ENCODE peak calls at places on chromosomes 11 and 22, in four cellular contexts. Z is IMR-90, Q is H9, R is H1. G is an unnamed sample.

GRCh38 chr11:78200553-78200952 is 11.8 kb downstream of the USP35 start:
- DNase-seq in Q (no peak), R (no peak), Z (no peak), G (no peak)

GRCh38 chr22:27174970-27175369 is 517.6 kb downstream of the MIAT start:
- DNase-seq in R (no peak), Z (no peak), Q (no peak), G (no peak)

GRCh38 chr11:67628710-67629385 is 889 bp downstream of the NUDT8 start:
- DNase-seq in Q (no peak), R (no peak), Z (no peak), G (peak; percentile 65)

GRCh38 chr22:33726294-33726711 is 194.0 kb downstream of the LARGE1 start:
- DNase-seq in Z (peak; percentile 85), R (no peak), Q (no peak), G (no peak)

GRCh38 chr22:32836286-32836859 is 34.9 kb downstream of the TIMP3 start:
- DNase-seq in Z (peak; percentile 22), R (no peak), Q (no peak), G (peak; percentile 36)

GRCh38 chr11:72702842-72703241 is 28.6 kb upstream of the PDE2A start:
- DNase-seq in R (no peak), Z (no peak), Q (no peak), G (no peak)

GRCh38 chr11:70048279-70049024 is 29.7 kb upstream of the ANO1 start:
- DNase-seq in Q (peak; percentile 56), Z (no peak), R (peak; percentile 69), G (peak; percentile 45)

GRCh38 chr11:45145083-45145420 is 1.4 kb upstream of the PRDM11 start:
- DNase-seq in Q (no peak), R (peak; percentile 32), Z (no peak), G (no peak)

GRCh38 chr22:17205432-17205831 is 13.8 kb downstream of the ADA2 start:
- DNase-seq in Z (no peak), Q (no peak), R (no peak), G (no peak)

GRCh38 chr22:44848296-44848741 is 95.9 kb downstream of the ARHGAP8 start:
- DNase-seq in Z (peak; percentile 6), R (no peak), Q (no peak), G (no peak)

GRCh38 chr11:14969922-14970323 is 2.2 kb downstream of the CALCA start:
- DNase-seq in R (peak; percentile 95), Q (peak; percentile 92), Z (peak; percentile 7), G (peak; percentile 83)

GRCh38 chr11:69377953-69378302 is 84.0 kb downstream of the MYEOV start:
- DNase-seq in Q (no peak), R (no peak), Z (no peak), G (no peak)

GRCh38 chr11:70063555-70063954 is 14.6 kb upstream of the ANO1 start:
- DNase-seq in R (no peak), Q (no peak), Z (no peak), G (no peak)

GRCh38 chr11:114524122-114524521 is 35.6 kb downstream of the NXPE1 start:
- DNase-seq in Z (no peak), R (no peak), Q (no peak), G (no peak)

GRCh38 chr11:77107950-77108349 is 5.3 kb downstream of the OMP start:
- DNase-seq in Z (peak; percentile 95), R (no peak), Q (no peak), G (no peak)

GRCh38 chr11:130512662-130513061 is 64.2 kb downstream of the ADAMTS15 start:
- DNase-seq in Z (no peak), R (peak; percentile 28), Q (no peak), G (no peak)

GRCh38 chr11:39570526-39570925 is 1888.9 kb downstream of the LRRC4C start:
- DNase-seq in Z (no peak), Q (no peak), R (no peak), G (no peak)

GRCh38 chr11:118609380-118610219 is 2.2 kb downstream of the PHLDB1 start:
- DNase-seq in Z (peak; percentile 34), Q (no peak), R (peak; percentile 75), G (peak; percentile 26)

GRCh38 chr11:27293500-27294417 is 69.3 kb downstream of the CCDC34 start:
- DNase-seq in Z (peak; percentile 68), Q (no peak), R (no peak), G (peak; percentile 33)

GRCh38 chr22:24155597-24156145 is 25.6 kb upstream of the SUSD2 start:
- DNase-seq in Z (peak; percentile 65), R (peak; percentile 80), Q (peak; percentile 55), G (peak; percentile 52)

GRCh38 chr11:911031-911889 is 650 bp upstream of the CHID1 start:
- DNase-seq in Q (peak; percentile 60), R (no peak), Z (peak; percentile 64), G (peak; percentile 63)

GRCh38 chr22:17873804-17874203 is 99.5 kb upstream of the BID start:
- DNase-seq in R (no peak), Q (no peak), Z (no peak), G (no peak)

GRCh38 chr11:128900468-128900867 is 9.3 kb downstream of the KCNJ5 start:
- DNase-seq in Q (no peak), Z (no peak), R (no peak), G (no peak)

GRCh38 chr22:29030016-29030617 is 31.5 kb downstream of the C22orf31 start:
- DNase-seq in Z (no peak), Q (no peak), R (no peak), G (peak; percentile 91)

GRCh38 chr22:49929553-49929979 is 11.1 kb downstream of the CRELD2 start:
- DNase-seq in R (peak; percentile 94), Q (peak; percentile 74), Z (no peak), G (no peak)

GRCh38 chr22:30398685-30399680 is 2.2 kb downstream of the SEC14L2 start:
- DNase-seq in R (no peak), Q (no peak), Z (no peak), G (no peak)

GRCh38 chr11:13046626-13047570 is 37.8 kb downstream of the RASSF10 start:
- DNase-seq in R (no peak), Z (no peak), Q (no peak), G (no peak)

GRCh38 chr22:17998913-17999312 is 25.4 kb downstream of the MICAL3 start:
- DNase-seq in Q (no peak), R (no peak), Z (no peak), G (no peak)

GRCh38 chr22:39311592-39312400 is 7.6 kb downstream of the RPL3 start:
- DNase-seq in Q (peak; percentile 72), Z (no peak), R (peak; percentile 76), G (peak; percentile 48)

GRCh38 chr22:29369460-29369859 is 18.9 kb downstream of the AP1B1 start:
- DNase-seq in R (peak; percentile 55), Z (peak; percentile 76), Q (peak; percentile 72), G (peak; percentile 89)

GRCh38 chr11:110971110-110971509 is 258.9 kb upstream of the ARHGAP20 start:
- DNase-seq in Q (no peak), R (no peak), Z (peak; percentile 69), G (no peak)

GRCh38 chr11:17563248-17563647 is 16.2 kb downstream of the OTOG start:
- DNase-seq in Q (peak; percentile 56), R (no peak), Z (no peak), G (peak; percentile 75)

GRCh38 chr11:29231991-29232390 is 784.8 kb downstream of the KCNA4 start:
- DNase-seq in R (no peak), Z (peak; percentile 43), Q (no peak), G (no peak)

GRCh38 chr11:57979532-57980079 is 44.1 kb upstream of the OR9Q1 start:
- DNase-seq in Z (no peak), Q (no peak), R (no peak), G (no peak)

GRCh38 chr11:134034496-134035381 is 34.1 kb upstream of the JAM3 start:
- DNase-seq in Z (no peak), Q (no peak), R (no peak), G (no peak)

DNA sequence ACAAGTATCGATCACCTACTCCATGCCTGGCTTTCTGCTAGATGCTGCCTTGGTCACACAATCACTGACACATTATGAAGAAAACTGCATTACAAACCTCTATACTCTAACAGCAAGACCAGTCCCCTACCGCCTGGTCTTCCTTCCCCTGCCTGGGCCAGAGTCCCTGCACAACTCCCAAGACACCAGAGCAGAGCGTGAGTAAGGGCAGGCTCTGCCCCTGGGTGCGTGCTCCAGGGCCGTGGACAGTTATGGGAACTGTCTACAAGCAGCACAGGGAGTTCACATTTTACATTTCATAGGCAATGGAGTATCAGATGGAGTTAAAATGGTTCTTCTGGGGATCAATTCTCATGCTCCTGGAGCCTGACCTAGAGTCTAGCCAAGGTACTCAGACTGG is 6.5 kb downstream of the FZD4 start:
- DNase-seq in Q (no peak), Z (no peak), R (no peak), G (no peak)
- H3K56ac ChIP-seq in Q (no peak overlapping the region), Z (no peak overlapping the region), R (no peak overlapping the region), G (no peak overlapping the region)

DNA sequence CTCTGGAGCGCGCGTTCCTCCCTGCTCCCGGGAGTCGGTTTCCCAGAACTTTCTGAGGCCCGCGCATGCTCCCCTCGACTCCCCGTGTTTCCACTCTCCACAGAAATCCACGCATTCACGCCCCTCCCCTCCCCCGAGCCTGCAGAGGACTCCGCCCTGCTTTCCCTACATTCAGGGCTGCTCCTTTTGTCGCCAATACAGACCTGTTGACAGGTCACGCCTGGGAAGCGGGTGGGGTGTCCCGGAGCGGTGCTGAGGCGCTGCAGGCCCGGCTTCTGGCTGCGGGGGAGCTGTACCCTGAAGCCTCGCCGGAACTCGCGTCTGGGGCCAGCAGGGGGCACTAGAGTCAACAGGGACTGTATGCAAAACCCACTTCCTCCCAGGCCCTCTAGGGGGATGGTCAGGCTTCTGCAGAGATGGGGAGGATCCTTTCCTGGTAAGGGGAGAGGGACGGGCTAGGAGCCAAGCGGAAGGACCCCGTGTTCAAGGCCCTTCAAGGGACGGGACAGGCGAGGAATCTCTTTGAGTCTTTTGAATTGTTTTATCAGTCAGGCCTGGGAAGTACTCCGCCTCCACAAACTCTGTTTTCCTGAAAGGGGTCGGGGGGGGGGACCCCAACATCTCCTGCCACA is at the start of gene PRAME:
- DNase-seq in Q (peak; percentile 86), R (peak; percentile 96), Z (peak; percentile 13), G (peak; percentile 81)
- H3K23ac ChIP-seq in Q (no peak within 1 kb of the TSS), R (no peak within 1 kb of the TSS), Z (no peak within 1 kb of the TSS), G (no peak within 1 kb of the TSS)

DNA sequence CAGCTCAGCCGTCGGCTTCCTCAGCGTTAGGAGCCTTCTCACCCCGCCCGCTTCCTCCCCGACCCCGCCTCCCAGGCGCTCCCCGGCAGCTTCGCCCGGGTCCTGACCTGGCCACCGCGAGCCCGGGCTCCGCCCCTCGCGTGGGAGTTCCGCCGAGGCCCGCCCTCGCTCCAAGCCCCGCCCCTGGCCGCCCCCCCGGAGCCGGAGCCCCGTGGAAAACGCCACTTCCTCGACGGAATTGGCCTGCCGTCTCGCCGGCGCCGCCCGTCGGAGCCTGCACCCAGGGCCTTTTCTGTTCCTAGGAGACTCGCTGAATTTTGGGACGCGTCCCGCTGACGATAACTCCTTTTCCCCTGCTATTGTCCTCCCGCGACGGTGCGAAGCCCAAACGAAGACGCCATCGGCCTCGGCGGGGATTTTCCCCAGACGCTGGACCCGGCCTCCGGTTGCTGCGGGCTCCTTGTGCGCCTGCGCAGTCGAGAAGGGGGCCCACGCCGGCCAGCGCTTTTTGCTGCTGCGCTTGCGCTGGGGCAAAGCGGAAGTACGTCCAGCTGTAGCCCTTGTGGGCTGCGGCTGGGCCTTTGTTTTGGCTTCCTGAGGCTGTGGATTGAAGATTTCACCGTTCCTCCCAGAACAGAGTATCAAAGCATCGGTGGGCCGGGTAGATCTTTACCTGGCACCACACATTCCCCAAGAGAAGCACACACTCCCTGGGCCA is 10.0 kb downstream of the RELA start:
- DNase-seq in Z (peak; percentile 93), R (peak; percentile 93), Q (peak; percentile 94), G (peak; percentile 94)
- H2BK15ac ChIP-seq in Z (peak overlapping the region; percentile 58), R (peak overlapping the region; percentile 49), Q (no peak overlapping the region), G (no peak overlapping the region)

GRCh38 chr11:132448334-132448995 is 1078.0 kb downstream of the NTM start:
- DNase-seq in R (no peak), Q (peak; percentile 36), Z (no peak), G (peak; percentile 32)

GRCh38 chr11:132444891-132445290 is 1074.5 kb downstream of the NTM start:
- DNase-seq in Q (no peak), R (no peak), Z (no peak), G (no peak)

GRCh38 chr11:132450631-132451030 is 1080.2 kb downstream of the NTM start:
- DNase-seq in Q (no peak), Z (no peak), R (no peak), G (no peak)

GRCh38 chr11:132445966-132446365 is 1075.6 kb downstream of the NTM start:
- DNase-seq in R (no peak), Z (no peak), Q (no peak), G (no peak)
- H3K56ac ChIP-seq in R (no peak overlapping the region), Z (no peak overlapping the region), Q (no peak overlapping the region), G (no peak overlapping the region)